ENCODE peak calls at places on chromosomes 4 and X, in nine cellular contexts. C is substantia nigra; S is lower lobe of right lung; P is spleen; T is brain microvascular endothelial cell; N is CD4-positive, alpha-beta memory T cell; J is cardiac muscle cell; M is heart right ventricle; Z is HL-60. H is an unnamed sample.

GRCh38 chrX:153966841-153967535 is 4.6 kb downstream of the HCFC1 start:
- DNase-seq in C (no peak), S (no peak), P (no peak), T (no peak), N (no peak), J (no peak), M (no peak), Z (no peak), H (no peak)

GRCh38 chr4:148793221-148793620 is 351.0 kb upstream of the NR3C2 start:
- DNase-seq in C (no peak), S (no peak), P (no peak), T (no peak), N (no peak), J (no peak), M (no peak), Z (no peak), H (no peak)

GRCh38 chr4:123007679-123008078 is 85.3 kb upstream of the NUDT6 start:
- DNase-seq in C (no peak), S (no peak), P (no peak), T (no peak), N (no peak), J (no peak), M (no peak), Z (no peak), H (no peak)

GRCh38 chr4:11418610-11419009 is 10.1 kb downstream of the HS3ST1 start:
- DNase-seq in C (no peak), S (no peak), P (no peak), T (no peak), N (no peak), J (no peak), M (no peak), Z (no peak), H (no peak)

GRCh38 chr4:54104907-54105306 is 4.9 kb downstream of the GSX2 start:
- DNase-seq in C (no peak), S (no peak), P (no peak), T (no peak), N (no peak), J (no peak), M (no peak), Z (no peak), H (no peak)

GRCh38 chr4:6851962-6852361 is 57.7 kb upstream of the TBC1D14 start:
- DNase-seq in C (no peak), S (no peak), P (no peak), T (no peak), N (no peak), J (no peak), M (no peak), Z (no peak), H (no peak)

GRCh38 chrX:142095816-142096215 is 109.3 kb downstream of the MAGEC2 start:
- DNase-seq in C (no peak), S (no peak), P (no peak), T (no peak), N (no peak), J (no peak), M (no peak), Z (no peak), H (no peak)

GRCh38 chr4:111854494-111855087 is 290.7 kb upstream of the FAM241A start:
- DNase-seq in C (peak), S (no peak), P (no peak), T (peak), N (no peak), J (peak), M (no peak), Z (no peak), H (peak)

GRCh38 chrX:42694260-42694815 is 83.6 kb downstream of the PPP1R2C start:
- DNase-seq in C (no peak), S (no peak), P (no peak), T (no peak), N (no peak), J (no peak), M (no peak), Z (no peak), H (no peak)

GRCh38 chr4:93144644-93145043 is 683.9 kb upstream of the ATOH1 start:
- DNase-seq in C (no peak), S (no peak), P (no peak), T (no peak), N (no peak), J (no peak), M (no peak), Z (no peak), H (no peak)

GRCh38 chrX:13398073-13398823 is 78.4 kb upstream of the ATXN3L start:
- DNase-seq in C (no peak), S (peak), P (no peak), T (peak), N (no peak), J (peak), M (peak), Z (peak), H (peak)

GRCh38 chrX:133350751-133351150 is 64.5 kb downstream of the GPC4 start:
- DNase-seq in C (no peak), S (peak), P (no peak), T (no peak), N (no peak), J (peak), M (peak), Z (no peak), H (no peak)

GRCh38 chr4:101961144-101961543 is 170.6 kb downstream of the BANK1 start:
- DNase-seq in C (no peak), S (peak), P (no peak), T (peak), N (no peak), J (no peak), M (no peak), Z (no peak), H (no peak)

GRCh38 chrX:65690057-65690855 is 22.8 kb downstream of the MSN start:
- DNase-seq in C (no peak), S (no peak), P (no peak), T (peak), N (no peak), J (peak), M (no peak), Z (no peak), H (no peak)

GRCh38 chr4:100591156-100591876 is 73.5 kb upstream of the EMCN start:
- DNase-seq in C (peak), S (peak), P (no peak), T (no peak), N (no peak), J (no peak), M (peak), Z (no peak), H (no peak)

GRCh38 chrX:16946361-16946964 is at the start of gene REPS2:
- DNase-seq in C (peak), S (peak), P (peak), T (peak), N (peak), J (peak), M (peak), Z (peak), H (no peak)

GRCh38 chr4:42558156-42558555 is 98.7 kb downstream of the ATP8A1 start:
- DNase-seq in C (no peak), S (no peak), P (no peak), T (no peak), N (no peak), J (no peak), M (no peak), Z (no peak), H (no peak)

GRCh38 chr4:163758032-163758431 is 263.5 kb downstream of the TMA16 start:
- DNase-seq in C (peak), S (no peak), P (no peak), T (no peak), N (no peak), J (no peak), M (no peak), Z (no peak), H (no peak)

GRCh38 chr4:26150948-26151347 is 169.9 kb upstream of the RBPJ start:
- DNase-seq in C (no peak), S (no peak), P (no peak), T (no peak), N (no peak), J (peak), M (no peak), Z (no peak), H (no peak)

GRCh38 chrX:10619311-10620015 is 922 bp downstream of the MID1 start:
- DNase-seq in C (no peak), S (no peak), P (no peak), T (peak), N (no peak), J (peak), M (no peak), Z (no peak), H (no peak)

GRCh38 chrX:5314148-5314547 is 914.5 kb downstream of the NLGN4X start:
- DNase-seq in C (no peak), S (no peak), P (no peak), T (no peak), N (no peak), J (no peak), M (no peak), Z (no peak), H (no peak)

GRCh38 chrX:7647826-7648225 is 195.1 kb upstream of the VCX start:
- DNase-seq in C (no peak), S (no peak), P (no peak), T (no peak), N (no peak), J (no peak), M (no peak), Z (no peak), H (no peak)

GRCh38 chr4:142706381-142706780 is 139.7 kb downstream of the INPP4B start:
- DNase-seq in C (no peak), S (no peak), P (no peak), T (no peak), N (no peak), J (no peak), M (no peak), Z (no peak), H (no peak)

GRCh38 chr4:3374667-3375066 is 67.1 kb upstream of the HGFAC start:
- DNase-seq in C (no peak), S (peak), P (peak), T (no peak), N (no peak), J (no peak), M (no peak), Z (no peak), H (no peak)
- H3K27ac ChIP-seq in C (no peak), S (no peak), P (no peak), T (no peak), N (no peak), J (no peak), M (no peak), Z (no peak), H (no peak)

DNA sequence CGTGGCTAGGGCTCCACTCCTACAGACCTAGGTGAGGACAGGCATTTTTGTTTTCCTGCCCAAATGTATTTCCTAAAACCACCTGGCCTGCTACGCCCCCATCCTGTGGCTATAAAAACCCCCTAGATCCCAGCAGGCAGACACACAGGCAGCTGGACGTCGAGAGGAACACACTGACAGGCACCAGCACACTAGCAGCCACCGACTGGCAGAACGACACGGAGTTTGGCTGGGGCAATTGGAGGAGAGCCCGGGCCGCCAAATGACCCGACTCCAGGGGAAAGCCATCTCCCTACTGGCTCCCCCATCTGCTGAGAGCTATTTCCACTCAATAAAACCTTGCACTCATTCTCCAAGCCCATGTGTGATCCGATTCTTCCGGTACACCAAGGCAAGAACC is 516.0 kb downstream of the FSTL5 start:
- DNase-seq in C (no peak), S (no peak), P (no peak), T (no peak), N (no peak), J (no peak), M (no peak), Z (no peak), H (no peak)
- H3K27ac ChIP-seq in C (no peak), S (no peak), P (no peak), T (no peak), N (no peak), J (no peak), M (no peak), Z (no peak), H (no peak)

DNA sequence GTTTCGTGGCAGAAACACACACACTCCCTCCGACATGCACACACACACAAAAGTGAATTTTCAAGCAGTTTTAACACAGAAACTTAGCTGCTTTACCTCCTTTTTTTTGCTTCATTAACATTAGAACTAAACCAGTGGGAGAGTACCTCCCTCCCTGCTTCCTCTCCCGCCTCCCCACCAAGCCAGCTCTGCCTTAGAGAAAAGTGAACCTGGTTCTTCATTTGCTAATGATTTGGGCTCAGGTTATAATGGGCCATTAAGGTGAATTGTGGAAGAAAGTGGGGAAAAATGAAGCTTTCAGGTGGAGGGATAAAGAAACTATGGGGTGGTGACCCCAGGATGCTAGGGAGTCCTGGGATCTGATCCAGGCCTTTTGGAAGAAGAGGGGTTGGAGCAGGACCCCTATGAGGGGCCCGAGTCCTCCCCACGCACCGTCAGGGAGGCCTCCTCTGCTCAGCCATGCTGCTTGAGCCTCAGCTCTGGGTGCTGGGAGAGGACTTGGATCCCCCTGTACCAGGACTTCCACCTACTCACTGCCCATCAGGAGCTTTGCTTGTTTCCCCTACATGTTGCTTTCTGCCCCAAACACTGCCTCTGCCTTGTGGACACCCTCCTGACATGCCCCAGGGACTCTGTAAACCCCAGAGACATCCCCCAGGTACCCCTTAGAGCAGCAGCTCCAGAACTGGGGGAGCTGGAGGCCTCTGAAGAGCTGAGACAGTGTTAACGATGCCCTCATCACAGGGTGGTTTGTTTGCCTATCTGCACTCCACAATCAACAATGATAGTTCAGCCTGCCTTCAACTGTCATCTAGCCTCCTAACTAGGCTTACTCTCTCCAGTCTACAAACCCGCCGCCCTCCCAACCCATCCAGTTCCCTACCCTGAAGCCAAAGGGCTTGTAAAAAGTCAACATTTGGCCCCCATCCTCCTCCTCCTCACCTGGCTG is 6.5 kb upstream of the JADE1 start:
- DNase-seq in C (no peak), S (no peak), P (no peak), T (no peak), N (no peak), J (no peak), M (no peak), Z (no peak), H (no peak)
- H3K27ac ChIP-seq in C (no peak), S (no peak), P (no peak), T (no peak), N (peak), J (no peak), M (no peak), Z (no peak), H (no peak)

GRCh38 chr4:38621004-38621684 is 42.9 kb upstream of the KLF3 start:
- DNase-seq in C (no peak), S (no peak), P (no peak), T (no peak), N (no peak), J (peak), M (no peak), Z (peak), H (peak)
- H3K27ac ChIP-seq in C (no peak), S (peak), P (no peak), T (no peak), N (no peak), J (no peak), M (no peak), Z (peak), H (no peak)